ENCODE peak calls at places on chromosomes 4 and X, in ten cellular contexts. One of them, this sample, is unnamed. For H3K4me1, the result is how much of the 10 kb centered on the place peaks cover.

GRCh38 chr4:11487876-11488545 is 59.3 kb upstream of the HS3ST1 start:
- DNase-seq in suprapubic skin: no peak
- DNase-seq in foreskin keratinocyte: peak
- DNase-seq in A549: peak
- DNase-seq in CD8-positive, alpha-beta memory T cell: no peak
- DNase-seq in CD8-positive, alpha-beta T cell: no peak
- DNase-seq in neural progenitor cell: no peak
- DNase-seq in esophagus squamous epithelium: no peak
- DNase-seq in ovary: no peak
- DNase-seq in OCI-LY7: no peak
- DNase-seq in this sample: no peak

GRCh38 chrX:54166915-54167314 is 16.1 kb downstream of the FAM120C start:
- DNase-seq in CD8-positive, alpha-beta memory T cell: no peak
- DNase-seq in suprapubic skin: no peak
- DNase-seq in foreskin keratinocyte: no peak
- DNase-seq in esophagus squamous epithelium: no peak
- DNase-seq in ovary: no peak
- DNase-seq in A549: no peak
- DNase-seq in CD8-positive, alpha-beta T cell: no peak
- DNase-seq in neural progenitor cell: no peak
- DNase-seq in OCI-LY7: no peak
- DNase-seq in this sample: no peak

GRCh38 chr4:78136109-78137081 is 79.3 kb downstream of the FRAS1 start:
- DNase-seq in A549: peak
- DNase-seq in esophagus squamous epithelium: no peak
- DNase-seq in OCI-LY7: no peak
- DNase-seq in suprapubic skin: no peak
- DNase-seq in foreskin keratinocyte: no peak
- DNase-seq in CD8-positive, alpha-beta T cell: no peak
- DNase-seq in ovary: no peak
- DNase-seq in neural progenitor cell: no peak
- DNase-seq in CD8-positive, alpha-beta memory T cell: no peak
- DNase-seq in this sample: no peak

GRCh38 chrX:31353095-31353494 is 281.3 kb upstream of the FTHL17 start:
- DNase-seq in foreskin keratinocyte: peak
- DNase-seq in CD8-positive, alpha-beta T cell: no peak
- DNase-seq in A549: no peak
- DNase-seq in neural progenitor cell: no peak
- DNase-seq in ovary: no peak
- DNase-seq in suprapubic skin: no peak
- DNase-seq in OCI-LY7: no peak
- DNase-seq in CD8-positive, alpha-beta memory T cell: no peak
- DNase-seq in esophagus squamous epithelium: no peak
- DNase-seq in this sample: no peak

GRCh38 chr4:123876640-123877039 is 480.0 kb downstream of the SPRY1 start:
- DNase-seq in ovary: no peak
- DNase-seq in OCI-LY7: no peak
- DNase-seq in foreskin keratinocyte: no peak
- DNase-seq in suprapubic skin: no peak
- DNase-seq in esophagus squamous epithelium: no peak
- DNase-seq in CD8-positive, alpha-beta T cell: no peak
- DNase-seq in neural progenitor cell: peak
- DNase-seq in A549: no peak
- DNase-seq in CD8-positive, alpha-beta memory T cell: no peak
- DNase-seq in this sample: no peak

GRCh38 chr4:45347056-45347455 is 620.7 kb upstream of the GNPDA2 start:
- DNase-seq in foreskin keratinocyte: no peak
- DNase-seq in ovary: no peak
- DNase-seq in suprapubic skin: no peak
- DNase-seq in A549: no peak
- DNase-seq in neural progenitor cell: no peak
- DNase-seq in CD8-positive, alpha-beta T cell: no peak
- DNase-seq in esophagus squamous epithelium: no peak
- DNase-seq in CD8-positive, alpha-beta memory T cell: no peak
- DNase-seq in OCI-LY7: no peak
- DNase-seq in this sample: no peak

GRCh38 chr4:7693237-7693608 is 246.4 kb downstream of the AFAP1 start:
- DNase-seq in ovary: no peak
- DNase-seq in esophagus squamous epithelium: no peak
- DNase-seq in foreskin keratinocyte: no peak
- DNase-seq in CD8-positive, alpha-beta T cell: no peak
- DNase-seq in OCI-LY7: no peak
- DNase-seq in A549: no peak
- DNase-seq in CD8-positive, alpha-beta memory T cell: no peak
- DNase-seq in neural progenitor cell: no peak
- DNase-seq in suprapubic skin: no peak
- DNase-seq in this sample: peak

GRCh38 chr4:123553279-123553678 is 156.7 kb downstream of the SPRY1 start:
- DNase-seq in esophagus squamous epithelium: no peak
- DNase-seq in CD8-positive, alpha-beta memory T cell: no peak
- DNase-seq in A549: no peak
- DNase-seq in OCI-LY7: peak
- DNase-seq in ovary: no peak
- DNase-seq in CD8-positive, alpha-beta T cell: no peak
- DNase-seq in neural progenitor cell: no peak
- DNase-seq in foreskin keratinocyte: no peak
- DNase-seq in suprapubic skin: no peak
- DNase-seq in this sample: no peak

GRCh38 chr4:24559889-24560288 is 24.5 kb downstream of the DHX15 start:
- DNase-seq in A549: peak
- DNase-seq in foreskin keratinocyte: no peak
- DNase-seq in OCI-LY7: no peak
- DNase-seq in esophagus squamous epithelium: no peak
- DNase-seq in CD8-positive, alpha-beta T cell: no peak
- DNase-seq in suprapubic skin: no peak
- DNase-seq in ovary: no peak
- DNase-seq in neural progenitor cell: no peak
- DNase-seq in CD8-positive, alpha-beta memory T cell: no peak
- DNase-seq in this sample: no peak

GRCh38 chr4:85570388-85570787 is 95.4 kb downstream of the ARHGAP24 start:
- DNase-seq in CD8-positive, alpha-beta memory T cell: no peak
- DNase-seq in esophagus squamous epithelium: no peak
- DNase-seq in suprapubic skin: no peak
- DNase-seq in foreskin keratinocyte: no peak
- DNase-seq in OCI-LY7: no peak
- DNase-seq in ovary: no peak
- DNase-seq in A549: no peak
- DNase-seq in neural progenitor cell: no peak
- DNase-seq in CD8-positive, alpha-beta T cell: no peak
- DNase-seq in this sample: no peak

GRCh38 chrX:143580266-143580665 is 55.6 kb downstream of the SLITRK4 start:
- DNase-seq in foreskin keratinocyte: no peak
- DNase-seq in OCI-LY7: peak
- DNase-seq in CD8-positive, alpha-beta memory T cell: no peak
- DNase-seq in A549: no peak
- DNase-seq in CD8-positive, alpha-beta T cell: no peak
- DNase-seq in suprapubic skin: no peak
- DNase-seq in ovary: no peak
- DNase-seq in esophagus squamous epithelium: no peak
- DNase-seq in neural progenitor cell: no peak
- DNase-seq in this sample: no peak

GRCh38 chr4:169399976-169400767 is 129.4 kb upstream of the SH3RF1 start:
- DNase-seq in OCI-LY7: no peak
- DNase-seq in suprapubic skin: no peak
- DNase-seq in neural progenitor cell: no peak
- DNase-seq in ovary: no peak
- DNase-seq in A549: no peak
- DNase-seq in CD8-positive, alpha-beta memory T cell: no peak
- DNase-seq in CD8-positive, alpha-beta T cell: no peak
- DNase-seq in foreskin keratinocyte: peak
- DNase-seq in esophagus squamous epithelium: no peak
- DNase-seq in this sample: no peak

GRCh38 chr4:118762146-118762545 is 73.8 kb downstream of the SEC24D start:
- DNase-seq in ovary: no peak
- DNase-seq in foreskin keratinocyte: no peak
- DNase-seq in CD8-positive, alpha-beta memory T cell: no peak
- DNase-seq in neural progenitor cell: no peak
- DNase-seq in suprapubic skin: no peak
- DNase-seq in CD8-positive, alpha-beta T cell: no peak
- DNase-seq in OCI-LY7: no peak
- DNase-seq in A549: no peak
- DNase-seq in esophagus squamous epithelium: no peak
- DNase-seq in this sample: no peak

GRCh38 chr4:141645611-141646340 is 9.4 kb downstream of the IL15 start:
- DNase-seq in ovary: no peak
- DNase-seq in OCI-LY7: no peak
- DNase-seq in esophagus squamous epithelium: no peak
- DNase-seq in neural progenitor cell: no peak
- DNase-seq in CD8-positive, alpha-beta memory T cell: no peak
- DNase-seq in A549: peak
- DNase-seq in foreskin keratinocyte: peak
- DNase-seq in CD8-positive, alpha-beta T cell: no peak
- DNase-seq in suprapubic skin: no peak
- DNase-seq in this sample: no peak

GRCh38 chrX:40966204-40966820 is 118.9 kb upstream of the USP9X start:
- DNase-seq in foreskin keratinocyte: peak
- DNase-seq in suprapubic skin: no peak
- DNase-seq in neural progenitor cell: no peak
- DNase-seq in OCI-LY7: no peak
- DNase-seq in esophagus squamous epithelium: no peak
- DNase-seq in CD8-positive, alpha-beta T cell: no peak
- DNase-seq in A549: no peak
- DNase-seq in ovary: no peak
- DNase-seq in CD8-positive, alpha-beta memory T cell: no peak
- DNase-seq in this sample: no peak

GRCh38 chr4:184473515-184474260 is 662 bp downstream of the IRF2 start:
- DNase-seq in esophagus squamous epithelium: no peak
- DNase-seq in OCI-LY7: peak
- DNase-seq in ovary: peak
- DNase-seq in CD8-positive, alpha-beta memory T cell: peak
- DNase-seq in suprapubic skin: no peak
- DNase-seq in CD8-positive, alpha-beta T cell: peak
- DNase-seq in A549: peak
- DNase-seq in foreskin keratinocyte: peak
- DNase-seq in neural progenitor cell: peak
- DNase-seq in this sample: peak
- H3K4me1 ChIP-seq in esophagus squamous epithelium: under half
- H3K4me1 ChIP-seq in OCI-LY7: half or more
- H3K4me1 ChIP-seq in ovary: under half
- H3K4me1 ChIP-seq in CD8-positive, alpha-beta memory T cell: under half
- H3K4me1 ChIP-seq in suprapubic skin: under half
- H3K4me1 ChIP-seq in CD8-positive, alpha-beta T cell: under half
- H3K4me1 ChIP-seq in A549: under half
- H3K4me1 ChIP-seq in foreskin keratinocyte: under half
- H3K4me1 ChIP-seq in neural progenitor cell: under half
- H3K4me1 ChIP-seq in this sample: under half

DNA sequence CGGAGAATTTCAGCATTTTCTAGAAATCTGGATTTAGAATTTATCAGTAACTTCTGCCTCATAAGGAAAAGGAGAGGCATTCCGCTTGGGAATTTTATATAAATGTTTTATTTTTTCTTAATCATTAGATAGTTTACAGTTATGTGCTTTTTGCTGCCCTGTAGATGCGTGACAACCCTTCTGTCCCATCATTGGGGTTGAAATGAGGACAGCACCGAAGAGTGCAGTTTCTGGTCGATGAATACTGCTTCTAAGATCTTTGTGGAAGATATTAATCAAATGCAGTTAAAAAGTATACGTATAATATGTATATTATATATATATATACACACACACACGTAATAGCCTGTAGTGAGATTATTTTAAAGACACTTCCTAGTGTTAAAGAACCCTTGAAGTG is 1.5 kb downstream of the RBPJ start:
- DNase-seq in CD8-positive, alpha-beta memory T cell: no peak
- DNase-seq in ovary: no peak
- DNase-seq in CD8-positive, alpha-beta T cell: no peak
- DNase-seq in esophagus squamous epithelium: no peak
- DNase-seq in suprapubic skin: no peak
- DNase-seq in foreskin keratinocyte: no peak
- DNase-seq in A549: no peak
- DNase-seq in OCI-LY7: no peak
- DNase-seq in neural progenitor cell: no peak
- DNase-seq in this sample: no peak
- H3K27ac ChIP-seq in CD8-positive, alpha-beta memory T cell: peak
- H3K27ac ChIP-seq in ovary: no peak
- H3K27ac ChIP-seq in CD8-positive, alpha-beta T cell: no peak
- H3K27ac ChIP-seq in esophagus squamous epithelium: peak
- H3K27ac ChIP-seq in suprapubic skin: no peak
- H3K27ac ChIP-seq in foreskin keratinocyte: no peak
- H3K27ac ChIP-seq in A549: no peak
- H3K27ac ChIP-seq in OCI-LY7: no peak
- H3K27ac ChIP-seq in neural progenitor cell: no peak
- H3K27ac ChIP-seq in this sample: peak

GRCh38 chr4:48778431-48779094 is 1.5 kb downstream of the FRYL start:
- DNase-seq in A549: no peak
- DNase-seq in OCI-LY7: no peak
- DNase-seq in suprapubic skin: no peak
- DNase-seq in foreskin keratinocyte: peak
- DNase-seq in CD8-positive, alpha-beta memory T cell: peak
- DNase-seq in neural progenitor cell: no peak
- DNase-seq in CD8-positive, alpha-beta T cell: no peak
- DNase-seq in esophagus squamous epithelium: no peak
- DNase-seq in ovary: no peak
- DNase-seq in this sample: no peak
- H3K4me1 ChIP-seq in A549: under half
- H3K4me1 ChIP-seq in OCI-LY7: under half
- H3K4me1 ChIP-seq in suprapubic skin: under half
- H3K4me1 ChIP-seq in foreskin keratinocyte: under half
- H3K4me1 ChIP-seq in CD8-positive, alpha-beta memory T cell: half or more
- H3K4me1 ChIP-seq in neural progenitor cell: under half
- H3K4me1 ChIP-seq in CD8-positive, alpha-beta T cell: under half
- H3K4me1 ChIP-seq in esophagus squamous epithelium: under half
- H3K4me1 ChIP-seq in ovary: under half
- H3K4me1 ChIP-seq in this sample: under half

GRCh38 chr4:36244257-36245084 is at the start of gene ARAP2:
- DNase-seq in esophagus squamous epithelium: peak
- DNase-seq in ovary: peak
- DNase-seq in OCI-LY7: peak
- DNase-seq in neural progenitor cell: peak
- DNase-seq in A549: peak
- DNase-seq in suprapubic skin: no peak
- DNase-seq in CD8-positive, alpha-beta T cell: peak
- DNase-seq in foreskin keratinocyte: peak
- DNase-seq in CD8-positive, alpha-beta memory T cell: peak
- DNase-seq in this sample: peak

GRCh38 chr4:36241771-36242170 is 2.5 kb downstream of the ARAP2 start:
- DNase-seq in neural progenitor cell: no peak
- DNase-seq in CD8-positive, alpha-beta T cell: no peak
- DNase-seq in OCI-LY7: peak
- DNase-seq in suprapubic skin: no peak
- DNase-seq in A549: no peak
- DNase-seq in foreskin keratinocyte: no peak
- DNase-seq in CD8-positive, alpha-beta memory T cell: peak
- DNase-seq in ovary: no peak
- DNase-seq in esophagus squamous epithelium: no peak
- DNase-seq in this sample: no peak

GRCh38 chr4:36243355-36244256 is 708 bp downstream of the ARAP2 start:
- DNase-seq in ovary: peak
- DNase-seq in CD8-positive, alpha-beta T cell: no peak
- DNase-seq in esophagus squamous epithelium: peak
- DNase-seq in suprapubic skin: peak
- DNase-seq in CD8-positive, alpha-beta memory T cell: peak
- DNase-seq in A549: peak
- DNase-seq in OCI-LY7: no peak
- DNase-seq in neural progenitor cell: no peak
- DNase-seq in foreskin keratinocyte: peak
- DNase-seq in this sample: peak

GRCh38 chr4:36237366-36238353 is 6.7 kb downstream of the ARAP2 start:
- DNase-seq in CD8-positive, alpha-beta T cell: no peak
- DNase-seq in ovary: no peak
- DNase-seq in esophagus squamous epithelium: no peak
- DNase-seq in OCI-LY7: no peak
- DNase-seq in suprapubic skin: no peak
- DNase-seq in foreskin keratinocyte: no peak
- DNase-seq in neural progenitor cell: no peak
- DNase-seq in A549: no peak
- DNase-seq in CD8-positive, alpha-beta memory T cell: no peak
- DNase-seq in this sample: no peak

GRCh38 chr4:36242629-36243354 is 1.5 kb downstream of the ARAP2 start:
- DNase-seq in neural progenitor cell: no peak
- DNase-seq in CD8-positive, alpha-beta T cell: no peak
- DNase-seq in CD8-positive, alpha-beta memory T cell: peak
- DNase-seq in OCI-LY7: no peak
- DNase-seq in A549: no peak
- DNase-seq in foreskin keratinocyte: no peak
- DNase-seq in ovary: no peak
- DNase-seq in esophagus squamous epithelium: no peak
- DNase-seq in suprapubic skin: no peak
- DNase-seq in this sample: no peak
- H3K27ac ChIP-seq in neural progenitor cell: no peak
- H3K27ac ChIP-seq in CD8-positive, alpha-beta T cell: peak
- H3K27ac ChIP-seq in CD8-positive, alpha-beta memory T cell: peak
- H3K27ac ChIP-seq in OCI-LY7: peak
- H3K27ac ChIP-seq in A549: no peak
- H3K27ac ChIP-seq in foreskin keratinocyte: peak
- H3K27ac ChIP-seq in ovary: no peak
- H3K27ac ChIP-seq in esophagus squamous epithelium: no peak
- H3K27ac ChIP-seq in suprapubic skin: no peak
- H3K27ac ChIP-seq in this sample: peak

This sample was measured in left lung.